ENCODE peak calls at places on chromosomes 11 and 22, in nine cellular contexts. N is GM19239; U is stimulated activated CD4-positive, alpha-beta T cell treated with anti-CD3 and anti-CD28 coated beads, Interleukin-15, amount 100 ng/mL, for 1 hour; O is PC-9; C is NCI-H1105 treated with DMSO at 0.1 percent for 48 hours; H is HTR-8/SVneo; D is epithelial cell of esophagus; X is WTC11; P is LoVo. T is an unnamed sample.

GRCh38 chr11:121810291-121810690 is 305.7 kb downstream of the BLID start:
- DNase-seq in P (no peak), X (no peak), O (no peak), C (no peak), N (no peak), D (peak), U (no peak), H (no peak), T (no peak)

GRCh38 chr11:98036810-98037209 is 983.9 kb upstream of the CNTN5 start:
- DNase-seq in D (no peak), N (no peak), H (no peak), X (no peak), P (no peak), U (no peak), C (no peak), O (no peak), T (no peak)

GRCh38 chr11:16860632-16861031 is 122.2 kb downstream of the C11orf58 start:
- DNase-seq in D (no peak), O (no peak), U (no peak), H (no peak), C (no peak), X (no peak), N (no peak), P (no peak), T (no peak)

GRCh38 chr11:43833657-43834073 is 47.0 kb upstream of the ALKBH3 start:
- DNase-seq in U (no peak), H (no peak), P (no peak), O (no peak), X (no peak), D (peak), C (peak), N (no peak), T (no peak)

GRCh38 chr11:119025099-119025473 is 5.6 kb downstream of the SLC37A4 start:
- DNase-seq in N (no peak), H (no peak), X (no peak), P (no peak), C (no peak), U (no peak), D (no peak), O (no peak), T (no peak)

GRCh38 chr11:130999992-131000770 is 83.9 kb upstream of the SNX19 start:
- DNase-seq in D (peak), U (no peak), N (no peak), X (no peak), P (peak), C (no peak), O (peak), H (peak), T (peak)

GRCh38 chr22:45757068-45757467 is 85.4 kb downstream of the ATXN10 start:
- DNase-seq in D (no peak), C (no peak), O (no peak), U (no peak), N (no peak), X (peak), H (peak), P (no peak), T (no peak)

GRCh38 chr11:130478204-130478701 is 29.8 kb downstream of the ADAMTS15 start:
- DNase-seq in C (no peak), X (no peak), H (peak), P (peak), D (peak), U (no peak), O (peak), N (no peak), T (no peak)

GRCh38 chr22:48199667-48200066 is 1437.2 kb downstream of the TBC1D22A start:
- DNase-seq in D (no peak), C (no peak), U (no peak), X (no peak), O (no peak), P (no peak), H (no peak), N (no peak), T (no peak)

GRCh38 chr11:36596880-36597279 is 1.2 kb downstream of the RAG2 start:
- DNase-seq in D (no peak), X (no peak), N (no peak), P (no peak), C (no peak), U (no peak), O (no peak), H (no peak), T (no peak)

GRCh38 chr11:64456509-64457320 is 97.8 kb downstream of the RPS6KA4 start:
- DNase-seq in O (no peak), N (no peak), P (no peak), D (no peak), U (no peak), H (no peak), C (no peak), X (no peak), T (no peak)